ENCODE peak calls at places on chromosomes 13 and 19, in seven cellular contexts. One of them, this sample, is unnamed.

GRCh38 chr19:43798546-43799409 is 3.5 kb downstream of the LYPD5 start:
- DNase-seq in heart left ventricle: no peak
- DNase-seq in choroid plexus epithelial cell: no peak
- DNase-seq in RWPE1: peak; percentile 83
- DNase-seq in CD4-positive, alpha-beta T cell: no peak
- DNase-seq in spleen: peak; percentile 84
- DNase-seq in thoracic aorta: no peak
- DNase-seq in this sample: no peak

GRCh38 chr19:49506575-49507105 is 5.8 kb upstream of the FCGRT start:
- DNase-seq in heart left ventricle: peak; percentile 44
- DNase-seq in choroid plexus epithelial cell: peak; percentile 59
- DNase-seq in RWPE1: peak; percentile 50
- DNase-seq in CD4-positive, alpha-beta T cell: peak; percentile 73
- DNase-seq in spleen: peak; percentile 87
- DNase-seq in thoracic aorta: no peak
- DNase-seq in this sample: no peak

GRCh38 chr13:53007872-53008271 is 20.7 kb upstream of the OLFM4 start:
- DNase-seq in heart left ventricle: no peak
- DNase-seq in choroid plexus epithelial cell: no peak
- DNase-seq in RWPE1: no peak
- DNase-seq in CD4-positive, alpha-beta T cell: no peak
- DNase-seq in spleen: no peak
- DNase-seq in thoracic aorta: no peak
- DNase-seq in this sample: no peak

GRCh38 chr19:29504454-29504853 is 21.3 kb upstream of the VSTM2B start:
- DNase-seq in heart left ventricle: no peak
- DNase-seq in choroid plexus epithelial cell: no peak
- DNase-seq in RWPE1: no peak
- DNase-seq in CD4-positive, alpha-beta T cell: no peak
- DNase-seq in spleen: no peak
- DNase-seq in thoracic aorta: no peak
- DNase-seq in this sample: no peak

GRCh38 chr13:110565296-110565695 is 3.8 kb upstream of the RAB20 start:
- DNase-seq in heart left ventricle: no peak
- DNase-seq in choroid plexus epithelial cell: peak; percentile 23
- DNase-seq in RWPE1: no peak
- DNase-seq in CD4-positive, alpha-beta T cell: no peak
- DNase-seq in spleen: no peak
- DNase-seq in thoracic aorta: no peak
- DNase-seq in this sample: no peak

GRCh38 chr13:23934481-23934880 is 37.2 kb upstream of the C1QTNF9B start:
- DNase-seq in heart left ventricle: no peak
- DNase-seq in choroid plexus epithelial cell: peak; percentile 84
- DNase-seq in RWPE1: no peak
- DNase-seq in CD4-positive, alpha-beta T cell: no peak
- DNase-seq in spleen: no peak
- DNase-seq in thoracic aorta: no peak
- DNase-seq in this sample: no peak

GRCh38 chr13:93549326-93549855 is 322.8 kb downstream of the GPC6 start:
- DNase-seq in heart left ventricle: no peak
- DNase-seq in choroid plexus epithelial cell: no peak
- DNase-seq in RWPE1: no peak
- DNase-seq in CD4-positive, alpha-beta T cell: no peak
- DNase-seq in spleen: no peak
- DNase-seq in thoracic aorta: no peak
- DNase-seq in this sample: no peak

GRCh38 chr19:43525836-43526771 is 897 bp downstream of the ETHE1 start:
- DNase-seq in heart left ventricle: no peak
- DNase-seq in choroid plexus epithelial cell: no peak
- DNase-seq in RWPE1: peak; percentile 25
- DNase-seq in CD4-positive, alpha-beta T cell: no peak
- DNase-seq in spleen: peak; percentile 80
- DNase-seq in thoracic aorta: no peak
- DNase-seq in this sample: no peak

GRCh38 chr13:26445092-26445491 is 112.4 kb upstream of the WASF3 start:
- DNase-seq in heart left ventricle: no peak
- DNase-seq in choroid plexus epithelial cell: no peak
- DNase-seq in RWPE1: no peak
- DNase-seq in CD4-positive, alpha-beta T cell: no peak
- DNase-seq in spleen: no peak
- DNase-seq in thoracic aorta: no peak
- DNase-seq in this sample: no peak

GRCh38 chr19:38003427-38004099 is 96.6 kb downstream of the SIPA1L3 start:
- DNase-seq in heart left ventricle: peak; percentile 84
- DNase-seq in choroid plexus epithelial cell: peak; percentile 66
- DNase-seq in RWPE1: peak; percentile 54
- DNase-seq in CD4-positive, alpha-beta T cell: no peak
- DNase-seq in spleen: peak; percentile 81
- DNase-seq in thoracic aorta: peak; percentile 28
- DNase-seq in this sample: no peak

GRCh38 chr13:45416521-45417125 is 1.6 kb downstream of the SLC25A30 start:
- DNase-seq in heart left ventricle: no peak
- DNase-seq in choroid plexus epithelial cell: no peak
- DNase-seq in RWPE1: no peak
- DNase-seq in CD4-positive, alpha-beta T cell: no peak
- DNase-seq in spleen: no peak
- DNase-seq in thoracic aorta: no peak
- DNase-seq in this sample: no peak

GRCh38 chr19:28493881-28494280 is 719.1 kb downstream of the UQCRFS1 start:
- DNase-seq in heart left ventricle: no peak
- DNase-seq in choroid plexus epithelial cell: no peak
- DNase-seq in RWPE1: no peak
- DNase-seq in CD4-positive, alpha-beta T cell: no peak
- DNase-seq in spleen: peak; percentile 20
- DNase-seq in thoracic aorta: no peak
- DNase-seq in this sample: no peak

GRCh38 chr19:58229255-58229639 is 533 bp downstream of the ZNF544 start:
- DNase-seq in heart left ventricle: no peak
- DNase-seq in choroid plexus epithelial cell: peak; percentile 62
- DNase-seq in RWPE1: peak; percentile 57
- DNase-seq in CD4-positive, alpha-beta T cell: no peak
- DNase-seq in spleen: no peak
- DNase-seq in thoracic aorta: no peak
- DNase-seq in this sample: no peak

GRCh38 chr19:55546822-55547614 is 1.7 kb upstream of the SBK3 start:
- DNase-seq in heart left ventricle: peak; percentile 94
- DNase-seq in choroid plexus epithelial cell: peak; percentile 87
- DNase-seq in RWPE1: no peak
- DNase-seq in CD4-positive, alpha-beta T cell: no peak
- DNase-seq in spleen: no peak
- DNase-seq in thoracic aorta: peak; percentile 68
- DNase-seq in this sample: peak; percentile 66

GRCh38 chr13:86757236-86757978 is 913.8 kb upstream of the SLITRK5 start:
- DNase-seq in heart left ventricle: no peak
- DNase-seq in choroid plexus epithelial cell: peak; percentile 7
- DNase-seq in RWPE1: no peak
- DNase-seq in CD4-positive, alpha-beta T cell: no peak
- DNase-seq in spleen: no peak
- DNase-seq in thoracic aorta: no peak
- DNase-seq in this sample: no peak

GRCh38 chr13:32024750-32025149 is 6.8 kb upstream of the FRY start:
- DNase-seq in heart left ventricle: no peak
- DNase-seq in choroid plexus epithelial cell: no peak
- DNase-seq in RWPE1: no peak
- DNase-seq in CD4-positive, alpha-beta T cell: no peak
- DNase-seq in spleen: no peak
- DNase-seq in thoracic aorta: no peak
- DNase-seq in this sample: no peak

GRCh38 chr13:92136449-92137180 is 738.2 kb downstream of the GPC5 start:
- DNase-seq in heart left ventricle: no peak
- DNase-seq in choroid plexus epithelial cell: peak; percentile 18
- DNase-seq in RWPE1: no peak
- DNase-seq in CD4-positive, alpha-beta T cell: no peak
- DNase-seq in spleen: no peak
- DNase-seq in thoracic aorta: no peak
- DNase-seq in this sample: no peak

GRCh38 chr19:29401712-29402421 is 123.9 kb upstream of the VSTM2B start:
- DNase-seq in heart left ventricle: no peak
- DNase-seq in choroid plexus epithelial cell: no peak
- DNase-seq in RWPE1: no peak
- DNase-seq in CD4-positive, alpha-beta T cell: no peak
- DNase-seq in spleen: no peak
- DNase-seq in thoracic aorta: no peak
- DNase-seq in this sample: no peak

GRCh38 chr13:38657191-38657590 is 29.7 kb upstream of the FREM2 start:
- DNase-seq in heart left ventricle: no peak
- DNase-seq in choroid plexus epithelial cell: peak; percentile 35
- DNase-seq in RWPE1: no peak
- DNase-seq in CD4-positive, alpha-beta T cell: no peak
- DNase-seq in spleen: no peak
- DNase-seq in thoracic aorta: no peak
- DNase-seq in this sample: no peak

GRCh38 chr19:39342647-39343305 is 555 bp downstream of the SAMD4B start:
- DNase-seq in heart left ventricle: no peak
- DNase-seq in choroid plexus epithelial cell: peak; percentile 32
- DNase-seq in RWPE1: no peak
- DNase-seq in CD4-positive, alpha-beta T cell: no peak
- DNase-seq in spleen: no peak
- DNase-seq in thoracic aorta: no peak
- DNase-seq in this sample: no peak

GRCh38 chr19:28221736-28222135 is 991.2 kb downstream of the UQCRFS1 start:
- DNase-seq in heart left ventricle: no peak
- DNase-seq in choroid plexus epithelial cell: no peak
- DNase-seq in RWPE1: no peak
- DNase-seq in CD4-positive, alpha-beta T cell: no peak
- DNase-seq in spleen: no peak
- DNase-seq in thoracic aorta: no peak
- DNase-seq in this sample: no peak

GRCh38 chr13:87498681-87499080 is 172.5 kb upstream of the SLITRK5 start:
- DNase-seq in heart left ventricle: no peak
- DNase-seq in choroid plexus epithelial cell: peak; percentile 13
- DNase-seq in RWPE1: peak; percentile 10
- DNase-seq in CD4-positive, alpha-beta T cell: no peak
- DNase-seq in spleen: no peak
- DNase-seq in thoracic aorta: no peak
- DNase-seq in this sample: no peak

GRCh38 chr19:15191982-15192381 is 8.8 kb downstream of the NOTCH3 start:
- DNase-seq in heart left ventricle: no peak
- DNase-seq in choroid plexus epithelial cell: no peak
- DNase-seq in RWPE1: no peak
- DNase-seq in CD4-positive, alpha-beta T cell: no peak
- DNase-seq in spleen: no peak
- DNase-seq in thoracic aorta: no peak
- DNase-seq in this sample: no peak

GRCh38 chr13:35690546-35690945 is 214.1 kb upstream of the MAB21L1 start:
- DNase-seq in heart left ventricle: no peak
- DNase-seq in choroid plexus epithelial cell: peak; percentile 52
- DNase-seq in RWPE1: no peak
- DNase-seq in CD4-positive, alpha-beta T cell: no peak
- DNase-seq in spleen: no peak
- DNase-seq in thoracic aorta: no peak
- DNase-seq in this sample: no peak

GRCh38 chr13:47168086-47168485 is 271.2 kb upstream of the HTR2A start:
- DNase-seq in heart left ventricle: no peak
- DNase-seq in choroid plexus epithelial cell: peak; percentile 83
- DNase-seq in RWPE1: peak; percentile 29
- DNase-seq in CD4-positive, alpha-beta T cell: no peak
- DNase-seq in spleen: no peak
- DNase-seq in thoracic aorta: no peak
- DNase-seq in this sample: no peak

DNA sequence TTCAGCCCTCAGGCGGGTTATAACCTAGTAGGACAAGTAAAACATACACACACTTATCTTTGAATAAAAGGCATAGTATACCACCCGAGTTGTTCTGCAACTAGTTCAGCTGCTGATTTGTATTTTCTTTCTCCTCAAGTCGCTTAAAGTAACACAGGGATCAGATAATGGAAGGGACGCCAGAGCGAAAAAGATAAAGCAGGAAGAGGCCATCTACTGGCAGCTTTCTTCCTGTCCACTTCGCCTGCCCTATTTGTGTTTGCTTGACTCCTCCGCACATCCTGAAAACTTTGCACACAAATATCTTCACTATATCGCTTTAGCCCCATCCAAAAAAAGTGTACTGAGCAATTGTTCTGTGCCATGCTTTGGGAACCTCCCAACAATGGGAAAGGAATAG is 238.0 kb upstream of the SOX21 start:
- DNase-seq in heart left ventricle: no peak
- DNase-seq in choroid plexus epithelial cell: no peak
- DNase-seq in RWPE1: no peak
- DNase-seq in CD4-positive, alpha-beta T cell: no peak
- DNase-seq in spleen: no peak
- DNase-seq in thoracic aorta: no peak
- DNase-seq in this sample: no peak
- TF ChIP-seq CTCF in heart left ventricle: no peak
- TF ChIP-seq CTCF in choroid plexus epithelial cell: peak; percentile 24
- TF ChIP-seq CTCF in RWPE1: no peak
- TF ChIP-seq CTCF in CD4-positive, alpha-beta T cell: no peak
- TF ChIP-seq CTCF in spleen: no peak
- TF ChIP-seq CTCF in thoracic aorta: no peak
- TF ChIP-seq CTCF in this sample: no peak

DNA sequence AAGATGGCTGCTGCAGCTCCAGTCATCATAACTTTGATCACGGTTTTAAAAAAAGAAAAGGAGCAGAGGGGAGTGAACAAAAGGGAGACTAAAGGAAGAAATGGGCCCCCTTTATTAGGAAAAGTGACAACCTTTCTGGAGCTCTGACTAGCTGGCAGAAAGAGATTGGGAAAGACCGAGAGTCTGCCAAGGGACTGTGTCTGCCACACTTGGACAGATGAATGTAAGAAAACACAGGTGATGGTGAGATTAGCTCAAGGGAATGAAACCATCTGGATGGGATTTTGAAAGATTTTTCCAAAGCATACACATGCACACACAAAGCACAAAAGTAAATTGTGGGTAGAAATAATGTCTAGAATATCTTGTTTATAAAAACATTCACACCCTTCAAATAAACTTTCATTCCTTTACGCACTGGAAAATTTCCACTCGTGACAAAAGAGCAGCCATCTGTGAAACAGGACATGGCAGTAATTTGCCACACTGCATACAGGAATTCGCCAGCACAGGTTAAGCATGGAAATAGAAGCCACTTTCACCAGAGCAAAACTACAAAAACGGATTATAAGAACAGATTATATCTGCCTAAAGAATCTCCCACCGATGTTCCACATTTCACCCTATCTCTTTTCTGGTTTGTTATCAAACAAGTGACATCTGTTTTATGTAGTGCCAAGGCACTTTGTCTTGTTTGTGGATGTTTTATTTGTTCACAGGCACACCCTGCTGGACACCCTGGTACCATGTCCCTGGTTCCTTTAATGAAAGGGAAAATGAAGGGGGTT is 819.5 kb downstream of the DIAPH3 start:
- DNase-seq in heart left ventricle: no peak
- DNase-seq in choroid plexus epithelial cell: no peak
- DNase-seq in RWPE1: no peak
- DNase-seq in CD4-positive, alpha-beta T cell: no peak
- DNase-seq in spleen: no peak
- DNase-seq in thoracic aorta: no peak
- DNase-seq in this sample: no peak
- TF ChIP-seq CTCF in heart left ventricle: no peak
- TF ChIP-seq CTCF in choroid plexus epithelial cell: no peak
- TF ChIP-seq CTCF in RWPE1: no peak
- TF ChIP-seq CTCF in CD4-positive, alpha-beta T cell: no peak
- TF ChIP-seq CTCF in spleen: no peak
- TF ChIP-seq CTCF in thoracic aorta: no peak
- TF ChIP-seq CTCF in this sample: no peak

GRCh38 chr19:17079710-17080440 is 4.3 kb downstream of the MYO9B start:
- DNase-seq in heart left ventricle: peak; percentile 86
- DNase-seq in choroid plexus epithelial cell: peak; percentile 98
- DNase-seq in RWPE1: peak; percentile 96
- DNase-seq in CD4-positive, alpha-beta T cell: peak; percentile 50
- DNase-seq in spleen: peak; percentile 83
- DNase-seq in thoracic aorta: peak; percentile 82
- DNase-seq in this sample: peak; percentile 54
- TF ChIP-seq CTCF in heart left ventricle: peak; percentile 38
- TF ChIP-seq CTCF in choroid plexus epithelial cell: peak; percentile 80
- TF ChIP-seq CTCF in RWPE1: peak; percentile 82
- TF ChIP-seq CTCF in CD4-positive, alpha-beta T cell: no peak
- TF ChIP-seq CTCF in spleen: peak; percentile 34
- TF ChIP-seq CTCF in thoracic aorta: peak; percentile 78
- TF ChIP-seq CTCF in this sample: no peak

GRCh38 chr19:48169974-48170803 is at the start of the genes LIG1 and ZSWIM9:
- DNase-seq in heart left ventricle: peak; percentile 92
- DNase-seq in choroid plexus epithelial cell: peak; percentile 96
- DNase-seq in RWPE1: peak; percentile 95
- DNase-seq in CD4-positive, alpha-beta T cell: peak; percentile 86
- DNase-seq in spleen: peak; percentile 98
- DNase-seq in thoracic aorta: peak; percentile 51
- DNase-seq in this sample: peak; percentile 65
- TF ChIP-seq CTCF in heart left ventricle: no peak
- TF ChIP-seq CTCF in choroid plexus epithelial cell: peak; percentile 13
- TF ChIP-seq CTCF in RWPE1: no peak
- TF ChIP-seq CTCF in CD4-positive, alpha-beta T cell: no peak
- TF ChIP-seq CTCF in spleen: no peak
- TF ChIP-seq CTCF in thoracic aorta: no peak
- TF ChIP-seq CTCF in this sample: no peak

This sample was measured in omental fat pad.